ENCODE peak calls at places on chromosome 10, in seven cellular contexts. J is upper lobe of left lung, X is tibial nerve, I is stomach, Y is right atrium auricular region, Q is uterus, S is tibial artery. Z is an unnamed sample. For H3K4me1, the result is how much of the 10 kb centered on the place peaks cover.

GRCh38 chr10:132229834-132230556 is 43.2 kb downstream of the DPYSL4 start:
- DNase-seq in J (peak), X (no peak), I (peak), Y (no peak), Q (no peak), S (no peak), Z (peak)

GRCh38 chr10:7121154-7121797 is 289.6 kb downstream of the SFMBT2 start:
- DNase-seq in J (peak), X (no peak), I (peak), Y (no peak), Q (no peak), S (peak), Z (no peak)

GRCh38 chr10:14838582-14839304 is 637 bp downstream of the HSPA14 start:
- DNase-seq in J (peak), X (no peak), I (peak), Y (no peak), Q (peak), S (peak), Z (no peak)

GRCh38 chr10:31467791-31468535 is 148.9 kb downstream of the ZEB1 start:
- DNase-seq in J (peak), X (no peak), I (peak), Y (no peak), Q (no peak), S (no peak), Z (peak)

GRCh38 chr10:3293536-3294431 is 121.2 kb upstream of the PITRM1 start:
- DNase-seq in J (no peak), X (no peak), I (no peak), Y (peak), Q (no peak), S (no peak), Z (no peak)

GRCh38 chr10:93248583-93249227 is 175.0 kb downstream of the CYP26A1 start:
- DNase-seq in J (no peak), X (no peak), I (no peak), Y (no peak), Q (no peak), S (no peak), Z (no peak)

GRCh38 chr10:130045801-130046321 is 64.8 kb downstream of the C10orf143 start:
- DNase-seq in J (no peak), X (no peak), I (no peak), Y (no peak), Q (peak), S (no peak), Z (no peak)

GRCh38 chr10:42929993-42930392 is 146.9 kb upstream of the RET start:
- DNase-seq in J (no peak), X (no peak), I (no peak), Y (no peak), Q (no peak), S (no peak), Z (no peak)

GRCh38 chr10:84310470-84310869 is 17.9 kb upstream of the CCSER2 start:
- DNase-seq in J (no peak), X (no peak), I (no peak), Y (no peak), Q (no peak), S (no peak), Z (no peak)

GRCh38 chr10:86888585-86889381 is 68.6 kb downstream of the MMRN2 start:
- DNase-seq in J (no peak), X (no peak), I (no peak), Y (no peak), Q (no peak), S (no peak), Z (peak)

GRCh38 chr10:117448840-117449239 is 73.6 kb upstream of the PDZD8 start:
- DNase-seq in J (no peak), X (no peak), I (no peak), Y (no peak), Q (no peak), S (no peak), Z (no peak)

GRCh38 chr10:90587081-90587491 is 270.8 kb downstream of the HTR7 start:
- DNase-seq in J (no peak), X (no peak), I (no peak), Y (no peak), Q (no peak), S (no peak), Z (peak)

GRCh38 chr10:87053121-87053520 is 33.0 kb downstream of the FAM25A start:
- DNase-seq in J (no peak), X (no peak), I (peak), Y (no peak), Q (no peak), S (peak), Z (no peak)

GRCh38 chr10:42859256-42859655 is 76.7 kb downstream of the BMS1 start:
- DNase-seq in J (no peak), X (no peak), I (no peak), Y (no peak), Q (no peak), S (no peak), Z (no peak)

GRCh38 chr10:98138031-98138430 is 3.6 kb downstream of the R3HCC1L start:
- DNase-seq in J (no peak), X (no peak), I (no peak), Y (no peak), Q (no peak), S (no peak), Z (no peak)

GRCh38 chr10:62082729-62083412 is 181.4 kb downstream of the ARID5B start:
- DNase-seq in J (no peak), X (no peak), I (no peak), Y (no peak), Q (no peak), S (no peak), Z (peak)

GRCh38 chr10:3365630-3366029 is 193.0 kb upstream of the PITRM1 start:
- DNase-seq in J (no peak), X (no peak), I (no peak), Y (no peak), Q (no peak), S (no peak), Z (peak)

GRCh38 chr10:125797424-125797823 is 21.8 kb upstream of the MMP21 start:
- DNase-seq in J (no peak), X (no peak), I (no peak), Y (no peak), Q (no peak), S (no peak), Z (no peak)

GRCh38 chr10:16952610-16953009 is 135.4 kb upstream of the RSU1 start:
- DNase-seq in J (no peak), X (no peak), I (no peak), Y (no peak), Q (no peak), S (no peak), Z (no peak)
- H3K27ac ChIP-seq in J (no peak), X (peak), I (no peak), Y (no peak), Q (no peak), S (no peak), Z (no peak)

DNA sequence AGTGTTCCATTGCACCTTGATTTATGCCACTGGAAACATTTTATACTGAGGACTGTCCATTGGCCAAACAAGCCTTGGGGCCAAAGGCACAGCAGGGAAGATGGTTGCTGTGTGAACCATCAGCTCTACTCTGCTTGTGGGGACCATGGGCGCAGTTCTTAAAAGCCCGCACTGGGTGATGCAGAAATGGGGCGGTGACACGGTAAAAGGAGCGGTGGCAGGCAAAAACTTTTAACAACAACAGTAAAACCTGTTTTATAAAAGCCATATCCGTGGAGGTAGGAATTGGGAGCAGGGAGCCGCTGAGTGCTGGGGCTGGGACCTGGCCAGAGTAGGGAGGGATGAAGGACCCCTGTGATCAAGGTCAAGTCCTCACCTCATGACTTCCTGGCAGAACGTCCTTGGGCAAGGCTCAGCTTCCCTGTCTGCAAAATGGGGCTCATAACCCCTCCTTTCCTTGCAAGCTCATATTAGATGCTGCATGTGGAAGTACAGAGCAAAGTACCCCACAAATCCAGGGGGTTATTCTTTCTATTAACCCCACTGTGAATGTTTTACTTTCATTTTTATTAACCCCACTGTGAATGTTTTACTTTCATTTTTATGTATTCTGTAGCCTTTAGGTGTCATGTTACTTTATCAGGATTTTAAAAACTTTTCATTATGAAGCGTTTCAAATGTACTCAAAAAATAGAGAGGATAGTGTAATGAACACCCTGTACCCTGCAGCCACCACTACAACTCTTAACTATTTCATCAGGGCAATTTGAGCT is 78.3 kb downstream of the GRK5 start:
- DNase-seq in J (no peak), X (no peak), I (no peak), Y (no peak), Q (no peak), S (no peak), Z (no peak)
- H3K4me1 ChIP-seq in J (half or more), X (half or more), I (half or more), Y (half or more), Q (under half), S (half or more), Z (under half)

GRCh38 chr10:128956149-128956548 is 510.9 kb upstream of the MGMT start:
- DNase-seq in J (no peak), X (no peak), I (no peak), Y (no peak), Q (no peak), S (no peak), Z (no peak)

GRCh38 chr10:128950159-128950956 is 516.7 kb upstream of the MGMT start:
- DNase-seq in J (no peak), X (no peak), I (no peak), Y (no peak), Q (no peak), S (no peak), Z (no peak)

GRCh38 chr10:128952856-128953255 is 514.2 kb upstream of the MGMT start:
- DNase-seq in J (no peak), X (no peak), I (no peak), Y (no peak), Q (no peak), S (no peak), Z (no peak)
- TF ChIP-seq CTCF in J (no peak), X (no peak), I (no peak), Y (no peak), Q (no peak), S (no peak), Z (no peak)

GRCh38 chr10:95359466-95359865 is 68.7 kb upstream of the PDLIM1 start:
- DNase-seq in J (no peak), X (no peak), I (no peak), Y (no peak), Q (no peak), S (no peak), Z (no peak)
- H3K27ac ChIP-seq in J (no peak), X (no peak), I (peak), Y (peak), Q (no peak), S (peak), Z (no peak)

DNA sequence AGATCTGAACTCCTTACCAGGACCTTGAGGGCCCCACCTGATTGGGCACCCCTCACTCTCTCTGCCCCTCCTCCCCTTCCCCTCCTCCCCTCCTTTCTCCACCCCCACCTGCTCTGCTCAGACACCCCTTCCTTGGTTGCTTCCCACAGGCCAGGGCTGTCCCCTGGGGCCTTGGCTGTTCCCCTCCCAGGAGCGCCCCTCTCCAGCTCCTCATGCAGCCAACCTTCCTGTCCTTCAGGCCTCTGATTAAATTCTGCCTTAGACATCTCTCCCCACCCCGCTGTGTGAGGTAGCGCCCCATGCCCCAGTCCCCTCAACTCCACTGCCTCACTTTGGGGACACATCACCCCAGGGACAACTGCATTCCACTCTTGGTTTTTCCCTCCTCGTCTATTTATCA is 32.4 kb downstream of the HTRA1 start:
- DNase-seq in J (no peak), X (no peak), I (no peak), Y (no peak), Q (no peak), S (no peak), Z (no peak)
- H3K4me1 ChIP-seq in J (under half), X (under half), I (half or more), Y (half or more), Q (under half), S (half or more), Z (under half)

DNA sequence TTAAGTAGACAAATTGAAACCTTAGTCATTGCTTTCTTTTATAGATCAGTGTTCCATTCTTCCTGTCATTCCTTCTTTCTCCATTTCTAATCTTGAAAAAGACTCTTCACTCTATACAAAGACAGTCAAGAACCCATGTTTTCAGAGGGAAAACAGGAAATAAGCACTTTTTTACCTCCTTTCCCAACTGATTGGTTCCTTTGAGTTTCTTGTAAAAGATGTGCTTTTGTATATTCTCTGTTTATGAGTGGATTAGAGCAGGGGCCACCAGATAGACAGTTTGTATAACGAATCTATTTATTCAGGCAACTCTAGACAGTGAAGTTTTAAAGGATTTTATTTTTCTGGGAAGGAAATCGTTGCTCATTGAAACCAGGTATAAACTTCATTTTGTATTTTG is 49.8 kb downstream of the SHOC2 start:
- DNase-seq in J (no peak), X (no peak), I (no peak), Y (no peak), Q (no peak), S (no peak), Z (no peak)
- TF ChIP-seq CTCF in J (no peak), X (no peak), I (no peak), Y (no peak), Q (no peak), S (no peak), Z (no peak)

DNA sequence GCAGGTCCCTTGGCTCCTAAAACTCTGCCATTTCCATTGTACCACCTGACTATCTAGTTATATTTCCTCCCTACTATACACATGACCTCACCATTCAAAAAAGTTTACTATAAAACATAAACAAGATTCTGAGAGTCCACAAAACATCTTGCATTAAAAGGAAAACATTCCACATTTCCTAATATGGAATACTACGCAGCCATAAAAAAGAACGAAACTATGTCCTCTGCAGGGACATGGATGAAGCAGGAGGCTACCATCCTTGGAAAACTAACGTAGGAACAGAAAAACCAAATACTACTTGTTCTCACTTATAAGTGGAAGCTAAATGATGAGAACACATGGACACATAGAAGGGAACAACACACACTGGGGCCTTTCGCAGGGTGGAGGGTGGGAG is 48.3 kb downstream of the SVIL start:
- DNase-seq in J (no peak), X (no peak), I (no peak), Y (no peak), Q (no peak), S (no peak), Z (no peak)
- H3K27ac ChIP-seq in J (no peak), X (no peak), I (peak), Y (peak), Q (peak), S (peak), Z (no peak)

GRCh38 chr10:72251635-72252034 is 22.1 kb upstream of the DDIT4 start:
- DNase-seq in J (no peak), X (no peak), I (no peak), Y (no peak), Q (no peak), S (no peak), Z (no peak)

GRCh38 chr10:72257051-72257892 is 16.5 kb upstream of the DDIT4 start:
- DNase-seq in J (peak), X (no peak), I (no peak), Y (peak), Q (no peak), S (no peak), Z (no peak)

GRCh38 chr10:72250666-72251065 is 23.1 kb upstream of the DDIT4 start:
- DNase-seq in J (peak), X (peak), I (peak), Y (peak), Q (peak), S (peak), Z (no peak)

GRCh38 chr10:72255977-72256729 is 17.6 kb upstream of the DDIT4 start:
- DNase-seq in J (no peak), X (no peak), I (no peak), Y (no peak), Q (no peak), S (no peak), Z (peak)

GRCh38 chr10:72253002-72253401 is 20.7 kb upstream of the DDIT4 start:
- DNase-seq in J (no peak), X (no peak), I (no peak), Y (no peak), Q (no peak), S (no peak), Z (no peak)
- H3K4me1 ChIP-seq in J (half or more), X (half or more), I (half or more), Y (half or more), Q (under half), S (half or more), Z (under half)

DNA sequence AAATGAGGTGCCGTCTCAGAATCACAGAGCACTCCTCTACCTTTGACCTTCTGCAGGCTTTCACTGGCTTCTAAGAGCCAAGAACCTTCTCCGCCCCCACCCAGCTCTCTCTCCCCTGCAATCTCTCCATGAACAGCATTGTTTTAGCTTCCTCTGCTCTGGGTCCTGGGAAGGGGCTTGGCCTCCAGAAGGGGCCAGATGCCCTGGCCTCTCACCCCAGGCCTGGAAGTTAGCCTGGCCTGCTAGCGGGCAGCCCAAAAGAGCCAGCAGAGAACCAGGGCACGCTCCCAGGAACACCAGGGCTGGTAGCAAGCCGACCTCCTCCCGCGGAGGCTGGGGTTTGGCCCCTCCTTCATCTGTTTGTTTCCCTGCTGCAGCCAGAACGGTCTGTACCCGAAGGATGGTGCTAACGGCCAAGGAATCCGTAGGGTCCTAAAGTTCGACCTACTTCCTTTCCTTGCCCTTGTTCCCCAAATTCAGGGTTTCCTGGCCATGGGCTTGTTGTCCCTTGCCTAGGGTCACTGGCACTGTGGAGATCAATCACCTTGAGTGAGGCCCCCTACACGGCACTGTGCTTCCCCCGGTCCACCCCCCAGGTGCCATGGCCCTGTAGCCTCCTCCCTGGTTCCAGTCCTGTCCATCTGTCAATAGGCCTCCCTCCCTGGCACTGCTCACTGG is 18.7 kb upstream of the DDIT4 start:
- DNase-seq in J (peak), X (peak), I (peak), Y (peak), Q (peak), S (peak), Z (peak)
- TF ChIP-seq CTCF in J (no peak), X (no peak), I (no peak), Y (no peak), Q (no peak), S (no peak), Z (peak)

Z was measured in foreskin keratinocyte.